ENCODE peak calls at places on chromosomes 12 and 14, in six cellular contexts. C is T-helper 9 cell; R is epithelial cell of esophagus; Y is coronary artery; K is DMS 273 treated with DMSO at 0.1 percent for 48 hours; Z is activated CD8-positive, alpha-beta memory T cell treated with anti-CD3 and anti-CD28 coated beads, Interleukin-2, amount 50 U/mL, for 4 hours. U is an unnamed sample.

GRCh38 chr14:33056213-33056612 is 117.5 kb downstream of the NPAS3 start:
- DNase-seq in C (no peak), K (no peak), Z (no peak), Y (no peak), R (no peak), U (no peak)

GRCh38 chr12:22719745-22720144 is 94.8 kb downstream of the ETNK1 start:
- DNase-seq in R (no peak), K (no peak), Y (no peak), C (no peak), Z (no peak), U (no peak)

GRCh38 chr14:102584871-102585869 is 7.3 kb upstream of the RCOR1 start:
- DNase-seq in K (no peak), Z (no peak), Y (no peak), R (peak; percentile 76), C (no peak), U (no peak)

GRCh38 chr12:124399622-124400021 is 104.7 kb downstream of the RFLNA start:
- DNase-seq in Y (no peak), Z (peak; percentile 37), K (no peak), C (peak; percentile 15), R (peak; percentile 33), U (no peak)

GRCh38 chr12:3771853-3772252 is 18.9 kb upstream of the CRACR2A start:
- DNase-seq in Y (no peak), Z (no peak), K (no peak), R (peak; percentile 20), C (no peak), U (no peak)

GRCh38 chr12:6542209-6543009 is 8.1 kb downstream of the GAPDH start:
- DNase-seq in Y (no peak), Z (no peak), K (no peak), R (no peak), C (no peak), U (no peak)

GRCh38 chr14:102872020-102872419 is 50.4 kb upstream of the AMN start:
- DNase-seq in Z (no peak), C (no peak), Y (no peak), R (no peak), K (no peak), U (no peak)

GRCh38 chr12:105363890-105364289 is 33.4 kb downstream of the C12orf75 start:
- DNase-seq in R (no peak), C (no peak), Y (no peak), Z (no peak), K (no peak), U (no peak)

GRCh38 chr12:130526813-130527212 is 189.1 kb downstream of the PIWIL1 start:
- DNase-seq in R (no peak), Y (no peak), Z (no peak), K (no peak), C (no peak), U (no peak)

GRCh38 chr12:121023799-121024198 is 7.5 kb upstream of the C12orf43 start:
- DNase-seq in Z (no peak), C (no peak), R (no peak), K (no peak), Y (no peak), U (no peak)

GRCh38 chr12:51773145-51773869 is 75.2 kb downstream of the FIGNL2 start:
- DNase-seq in C (no peak), Y (no peak), R (peak; percentile 74), Z (no peak), K (no peak), U (no peak)

U was measured in NCI-H2171.